ENCODE peak calls at places on chromosomes 13 and 19, in five cellular contexts. One of them, this sample, is unnamed.
A peak's percentile ranks its signal among the peaks of the same experiment; 100 is the strongest.

GRCh38 chr13:77136902-77137420 is 110.0 kb upstream of the FBXL3 start:
- DNase-seq in sigmoid colon: no peak
- DNase-seq in H1: no peak
- DNase-seq in stomach: no peak
- DNase-seq in transverse colon: no peak
- DNase-seq in this sample: no peak

GRCh38 chr13:40565282-40566148 is 100.9 kb downstream of the FOXO1 start:
- DNase-seq in transverse colon: no peak
- DNase-seq in sigmoid colon: no peak
- DNase-seq in stomach: no peak
- DNase-seq in H1: no peak
- DNase-seq in this sample: no peak

GRCh38 chr19:46813570-46814358 is 25.4 kb upstream of the SLC1A5 start:
- DNase-seq in stomach: peak; percentile 92
- DNase-seq in H1: no peak
- DNase-seq in sigmoid colon: peak; percentile 69
- DNase-seq in transverse colon: peak; percentile 61
- DNase-seq in this sample: no peak

GRCh38 chr13:94345374-94346195 is 133.9 kb downstream of the DCT start:
- DNase-seq in sigmoid colon: no peak
- DNase-seq in stomach: no peak
- DNase-seq in H1: no peak
- DNase-seq in transverse colon: no peak
- DNase-seq in this sample: no peak

GRCh38 chr19:31349160-31349881 is at the start of gene TSHZ3:
- DNase-seq in transverse colon: peak; percentile 72
- DNase-seq in sigmoid colon: peak; percentile 94
- DNase-seq in stomach: peak; percentile 51
- DNase-seq in H1: no peak
- DNase-seq in this sample: no peak

GRCh38 chr13:61142506-61142905 is 273.1 kb downstream of the PCDH20 start:
- DNase-seq in sigmoid colon: no peak
- DNase-seq in H1: no peak
- DNase-seq in transverse colon: no peak
- DNase-seq in stomach: no peak
- DNase-seq in this sample: no peak

GRCh38 chr19:11052391-11052790 is 36.9 kb upstream of the LDLR start:
- DNase-seq in H1: no peak
- DNase-seq in stomach: no peak
- DNase-seq in sigmoid colon: no peak
- DNase-seq in transverse colon: no peak
- DNase-seq in this sample: no peak

GRCh38 chr13:20127263-20127562 is 33.6 kb downstream of the GJA3 start:
- DNase-seq in transverse colon: no peak
- DNase-seq in sigmoid colon: no peak
- DNase-seq in stomach: no peak
- DNase-seq in H1: no peak
- DNase-seq in this sample: no peak

GRCh38 chr19:56314584-56315075 is at the start of gene ZSCAN5A:
- DNase-seq in sigmoid colon: peak; percentile 99
- DNase-seq in stomach: peak; percentile 96
- DNase-seq in transverse colon: peak; percentile 98
- DNase-seq in H1: peak; percentile 66
- DNase-seq in this sample: peak; percentile 98

GRCh38 chr19:56312337-56312736 is 2.3 kb downstream of the ZSCAN5A start:
- DNase-seq in stomach: no peak
- DNase-seq in sigmoid colon: no peak
- DNase-seq in transverse colon: no peak
- DNase-seq in H1: no peak
- DNase-seq in this sample: no peak

GRCh38 chr19:56312787-56313343 is 1.8 kb downstream of the ZSCAN5A start:
- DNase-seq in stomach: no peak
- DNase-seq in transverse colon: no peak
- DNase-seq in sigmoid colon: no peak
- DNase-seq in H1: no peak
- DNase-seq in this sample: no peak

GRCh38 chr19:56315076-56315828 is 613 bp upstream of the ZSCAN5A start:
- DNase-seq in H1: peak; percentile 81
- DNase-seq in transverse colon: peak; percentile 96
- DNase-seq in stomach: peak; percentile 94
- DNase-seq in sigmoid colon: peak; percentile 98
- DNase-seq in this sample: peak; percentile 97

GRCh38 chr19:56314018-56314583 is 538 bp downstream of the ZSCAN5A start:
- DNase-seq in H1: peak; percentile 7
- DNase-seq in transverse colon: no peak
- DNase-seq in sigmoid colon: no peak
- DNase-seq in stomach: no peak
- DNase-seq in this sample: no peak
- TF ChIP-seq POLR2AphosphoS5 in H1: no peak
- TF ChIP-seq POLR2AphosphoS5 in transverse colon: no peak
- TF ChIP-seq POLR2AphosphoS5 in sigmoid colon: no peak
- TF ChIP-seq POLR2AphosphoS5 in stomach: no peak
- TF ChIP-seq POLR2AphosphoS5 in this sample: no peak

GRCh38 chr19:4279530-4280422 is 710 bp downstream of the SHD start:
- DNase-seq in transverse colon: no peak
- DNase-seq in H1: no peak
- DNase-seq in sigmoid colon: no peak
- DNase-seq in stomach: no peak
- DNase-seq in this sample: no peak
- TF ChIP-seq EP300 in transverse colon: no peak
- TF ChIP-seq EP300 in H1: no peak
- TF ChIP-seq EP300 in sigmoid colon: no peak
- TF ChIP-seq EP300 in stomach: no peak
- TF ChIP-seq EP300 in this sample: no peak

GRCh38 chr19:52191951-52192350 is 2.1 kb downstream of the PPP2R1A start:
- DNase-seq in transverse colon: no peak
- DNase-seq in H1: no peak
- DNase-seq in sigmoid colon: no peak
- DNase-seq in stomach: no peak
- DNase-seq in this sample: no peak

GRCh38 chr19:52197964-52198363 is 8.1 kb downstream of the PPP2R1A start:
- DNase-seq in transverse colon: no peak
- DNase-seq in stomach: no peak
- DNase-seq in H1: no peak
- DNase-seq in sigmoid colon: no peak
- DNase-seq in this sample: no peak

GRCh38 chr19:52200044-52200443 is 10.2 kb downstream of the PPP2R1A start:
- DNase-seq in stomach: no peak
- DNase-seq in transverse colon: no peak
- DNase-seq in sigmoid colon: peak; percentile 84
- DNase-seq in H1: no peak
- DNase-seq in this sample: peak; percentile 66

GRCh38 chr19:52198678-52199077 is 8.8 kb downstream of the PPP2R1A start:
- DNase-seq in sigmoid colon: no peak
- DNase-seq in H1: no peak
- DNase-seq in stomach: no peak
- DNase-seq in transverse colon: no peak
- DNase-seq in this sample: no peak

GRCh38 chr19:52196256-52196967 is 6.6 kb downstream of the PPP2R1A start:
- DNase-seq in sigmoid colon: no peak
- DNase-seq in stomach: no peak
- DNase-seq in H1: no peak
- DNase-seq in transverse colon: no peak
- DNase-seq in this sample: no peak
- H3K4me1 ChIP-seq in sigmoid colon: peaks cover 75% of the 10 kb centered on the region
- H3K4me1 ChIP-seq in stomach: peaks cover 38% of the 10 kb centered on the region
- H3K4me1 ChIP-seq in H1: peaks cover 1% of the 10 kb centered on the region
- H3K4me1 ChIP-seq in transverse colon: peaks cover 40% of the 10 kb centered on the region
- H3K4me1 ChIP-seq in this sample: peaks cover 67% of the 10 kb centered on the region

DNA sequence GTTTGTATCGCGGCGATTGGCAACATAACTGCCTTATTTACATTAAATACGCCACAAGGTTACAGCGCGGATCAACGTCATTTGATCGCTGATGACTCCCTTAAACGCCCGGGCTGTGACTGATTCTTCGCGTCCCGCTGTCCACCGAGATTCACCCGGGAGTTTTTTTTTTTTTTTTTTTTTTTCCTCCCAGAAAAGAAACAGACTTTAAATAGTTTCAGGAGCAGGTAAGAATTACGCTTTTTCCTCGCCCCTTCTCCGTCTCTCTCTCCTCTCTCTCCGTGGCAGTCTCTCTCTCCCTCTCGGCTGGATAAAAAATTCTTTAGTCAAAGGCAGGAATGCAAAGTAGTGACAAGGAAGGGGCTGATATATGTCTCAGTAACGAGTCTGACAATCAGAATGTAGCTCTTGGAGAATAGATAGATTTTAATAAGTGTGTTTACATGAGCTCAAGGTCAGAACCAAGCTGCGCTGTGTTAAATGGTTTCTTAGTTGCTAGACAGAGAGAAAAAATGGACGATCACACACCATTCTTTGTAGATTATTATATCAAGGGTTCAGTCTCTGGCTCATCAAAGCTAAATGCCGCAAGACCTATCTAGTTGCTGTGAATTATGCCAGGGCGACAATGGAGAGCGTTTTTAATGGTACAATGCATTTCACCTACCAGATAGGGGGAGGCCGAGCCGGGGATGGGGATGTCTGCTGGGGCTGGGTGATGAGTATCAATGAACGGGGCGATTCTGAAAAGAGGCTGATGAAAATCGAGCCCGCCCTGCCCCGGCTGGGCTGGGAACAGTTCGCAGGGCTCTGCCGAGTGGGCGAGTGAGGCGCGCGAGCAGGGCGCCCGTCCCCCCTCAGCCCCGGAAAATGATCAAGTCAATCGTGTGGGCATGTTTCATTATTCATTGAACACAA is 147.2 kb upstream of the ZNF536 start:
- DNase-seq in transverse colon: no peak
- DNase-seq in stomach: no peak
- DNase-seq in sigmoid colon: peak; percentile 53
- DNase-seq in H1: no peak
- DNase-seq in this sample: no peak
- TF ChIP-seq POLR2AphosphoS5 in transverse colon: no peak
- TF ChIP-seq POLR2AphosphoS5 in stomach: no peak
- TF ChIP-seq POLR2AphosphoS5 in sigmoid colon: no peak
- TF ChIP-seq POLR2AphosphoS5 in H1: no peak
- TF ChIP-seq POLR2AphosphoS5 in this sample: no peak

DNA sequence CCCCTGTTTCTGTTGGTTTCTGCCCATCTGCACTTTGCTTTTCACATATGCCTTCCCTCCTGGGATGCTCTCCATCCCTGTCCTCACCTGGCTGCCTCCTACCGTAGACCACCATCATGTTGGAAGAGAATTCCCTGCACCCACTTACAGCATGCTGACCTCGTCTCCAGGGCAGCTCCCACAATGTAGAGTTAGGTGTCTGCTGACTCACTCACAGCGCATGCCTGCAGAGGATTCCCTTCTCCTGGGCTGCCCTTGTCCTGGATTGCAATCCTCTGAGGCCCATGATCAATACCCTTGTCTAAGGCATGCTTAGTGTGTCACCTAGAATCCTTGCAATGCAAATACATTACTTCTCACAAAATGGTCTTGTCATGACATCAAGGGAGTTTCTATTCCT is 43.6 kb downstream of the STOML3 start:
- DNase-seq in H1: no peak
- DNase-seq in stomach: no peak
- DNase-seq in sigmoid colon: no peak
- DNase-seq in transverse colon: no peak
- DNase-seq in this sample: no peak
- TF ChIP-seq EP300 in H1: no peak
- TF ChIP-seq EP300 in stomach: no peak
- TF ChIP-seq EP300 in sigmoid colon: no peak
- TF ChIP-seq EP300 in transverse colon: no peak
- TF ChIP-seq EP300 in this sample: no peak

DNA sequence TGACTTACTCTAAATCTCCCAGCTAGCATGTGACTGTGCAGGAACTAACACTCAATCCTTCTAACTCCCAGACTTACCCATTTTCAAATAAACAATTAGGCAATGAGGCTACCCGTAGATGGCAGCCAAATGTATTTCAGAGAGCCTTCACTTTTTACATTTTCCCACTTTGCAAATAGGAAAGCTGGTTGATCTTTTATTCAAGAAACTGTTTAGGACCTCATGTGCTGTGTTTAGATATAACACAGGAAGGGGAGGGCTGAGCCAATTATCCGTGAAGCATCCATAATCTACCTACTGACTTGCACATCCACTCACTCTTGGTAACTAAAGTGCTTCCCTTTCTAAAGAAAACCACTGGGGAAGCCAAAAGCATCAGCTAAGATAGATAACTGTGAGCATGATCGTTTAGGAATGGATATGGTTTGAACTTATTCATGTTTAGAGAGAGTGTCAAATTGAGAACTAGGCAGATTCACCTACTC is 33.4 kb downstream of the MBNL2 start:
- DNase-seq in transverse colon: no peak
- DNase-seq in stomach: no peak
- DNase-seq in sigmoid colon: no peak
- DNase-seq in H1: no peak
- DNase-seq in this sample: no peak
- H3K4me1 ChIP-seq in transverse colon: peaks cover 65% of the 10 kb centered on the region
- H3K4me1 ChIP-seq in stomach: peaks cover 54% of the 10 kb centered on the region
- H3K4me1 ChIP-seq in sigmoid colon: peaks cover 89% of the 10 kb centered on the region
- H3K4me1 ChIP-seq in H1: peaks cover 11% of the 10 kb centered on the region
- H3K4me1 ChIP-seq in this sample: peaks cover 75% of the 10 kb centered on the region

GRCh38 chr19:41958367-41959055 is 610 bp downstream of the RABAC1 start:
- DNase-seq in transverse colon: peak; percentile 96
- DNase-seq in stomach: peak; percentile 93
- DNase-seq in H1: peak; percentile 17
- DNase-seq in sigmoid colon: peak; percentile 90
- DNase-seq in this sample: peak; percentile 92

GRCh38 chr19:41957161-41957837 is 1.8 kb downstream of the RABAC1 start:
- DNase-seq in transverse colon: peak; percentile 79
- DNase-seq in H1: no peak
- DNase-seq in sigmoid colon: no peak
- DNase-seq in stomach: peak; percentile 36
- DNase-seq in this sample: no peak

GRCh38 chr19:41956621-41957020 is 2.5 kb downstream of the RABAC1 start:
- DNase-seq in sigmoid colon: no peak
- DNase-seq in transverse colon: peak; percentile 50
- DNase-seq in stomach: no peak
- DNase-seq in H1: no peak
- DNase-seq in this sample: no peak

GRCh38 chr19:41957838-41958366 is 1.2 kb downstream of the RABAC1 start:
- DNase-seq in stomach: peak; percentile 81
- DNase-seq in sigmoid colon: peak; percentile 79
- DNase-seq in H1: peak; percentile 64
- DNase-seq in transverse colon: peak; percentile 86
- DNase-seq in this sample: no peak

DNA sequence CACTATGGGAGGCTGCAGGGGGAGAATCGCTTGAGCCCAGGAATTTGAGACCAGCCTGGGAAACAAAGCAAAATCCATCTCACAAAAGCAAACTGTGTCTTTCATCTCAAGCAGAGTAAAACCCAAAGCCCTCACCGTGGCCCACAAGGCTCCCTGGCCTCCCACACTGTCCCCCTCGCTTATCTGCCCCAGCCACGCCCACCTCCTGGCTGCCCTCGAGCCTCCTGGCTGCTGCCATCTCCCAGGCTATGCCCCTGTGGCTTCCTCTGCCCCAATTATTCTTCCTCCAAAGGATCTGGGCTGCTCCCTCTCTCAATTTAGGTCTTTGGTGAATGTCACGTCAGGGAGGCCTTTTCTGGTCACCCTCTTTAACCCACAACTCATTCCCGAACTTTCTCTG is 3.6 kb downstream of the RABAC1 start:
- DNase-seq in sigmoid colon: no peak
- DNase-seq in transverse colon: no peak
- DNase-seq in stomach: no peak
- DNase-seq in H1: no peak
- DNase-seq in this sample: no peak
- TF ChIP-seq POLR2AphosphoS5 in sigmoid colon: no peak
- TF ChIP-seq POLR2AphosphoS5 in transverse colon: no peak
- TF ChIP-seq POLR2AphosphoS5 in stomach: no peak
- TF ChIP-seq POLR2AphosphoS5 in H1: no peak
- TF ChIP-seq POLR2AphosphoS5 in this sample: no peak